ENCODE peak calls at places on chromosome 4, in nine cellular contexts. R is CD8-positive, alpha-beta T cell; N is CD4-positive, alpha-beta T cell; W is GM06990; I is fibroblast of mammary gland; A is fibroblast of the aortic adventitia; P is glutamatergic neuron; U is cardiac muscle cell; J is OCI-LY7. M is an unnamed sample.

GRCh38 chr4:27005512-27006246 is 145.0 kb downstream of the STIM2 start:
- DNase-seq in R (no peak), N (no peak), W (no peak), I (peak; percentile 88), A (peak; percentile 87), P (no peak), U (no peak), J (no peak), M (no peak)

GRCh38 chr4:189548484-189549160 is 392.1 kb upstream of the FRG1 start:
- DNase-seq in R (no peak), N (no peak), W (no peak), I (no peak), A (no peak), P (no peak), U (peak; percentile 7), J (no peak), M (no peak)

GRCh38 chr4:185358514-185359433 is 37.0 kb downstream of the LRP2BP start:
- DNase-seq in R (no peak), N (no peak), W (no peak), I (no peak), A (peak; percentile 69), P (no peak), U (no peak), J (no peak), M (no peak)

GRCh38 chr4:92121099-92121498 is 182.7 kb upstream of the GRID2 start:
- DNase-seq in R (no peak), N (no peak), W (no peak), I (no peak), A (no peak), P (peak; percentile 20), U (no peak), J (no peak), M (no peak)

GRCh38 chr4:4182835-4183568 is 43.7 kb downstream of the OTOP1 start:
- DNase-seq in R (no peak), N (no peak), W (peak; percentile 12), I (peak; percentile 10), A (peak; percentile 4), P (peak; percentile 55), U (peak; percentile 58), J (peak; percentile 58), M (peak; percentile 28)

GRCh38 chr4:181618896-181619295 is 624.3 kb upstream of the TENM3 start:
- DNase-seq in R (no peak), N (no peak), W (no peak), I (no peak), A (no peak), P (no peak), U (peak; percentile 4), J (no peak), M (no peak)

GRCh38 chr4:124212835-124213640 is 499.5 kb downstream of the ANKRD50 start:
- DNase-seq in R (no peak), N (no peak), W (no peak), I (peak; percentile 45), A (peak; percentile 80), P (peak; percentile 24), U (no peak), J (no peak), M (no peak)

GRCh38 chr4:95998311-95998710 is 158.4 kb downstream of the PDHA2 start:
- DNase-seq in R (no peak), N (no peak), W (no peak), I (peak; percentile 52), A (no peak), P (no peak), U (no peak), J (no peak), M (no peak)

GRCh38 chr4:122874194-122874593 is 47.6 kb downstream of the FGF2 start:
- DNase-seq in R (no peak), N (no peak), W (no peak), I (peak; percentile 84), A (peak; percentile 94), P (no peak), U (no peak), J (no peak), M (no peak)

GRCh38 chr4:13294961-13295605 is 189.1 kb downstream of the RAB28 start:
- DNase-seq in R (no peak), N (no peak), W (no peak), I (peak; percentile 8), A (peak; percentile 10), P (no peak), U (no peak), J (no peak), M (no peak)

GRCh38 chr4:119244832-119245231 is 32.3 kb downstream of the USP53 start:
- DNase-seq in R (no peak), N (no peak), W (no peak), I (no peak), A (no peak), P (no peak), U (no peak), J (peak; percentile 8), M (no peak)

GRCh38 chr4:41751325-41752061 is 3.0 kb upstream of the PHOX2B start:
- DNase-seq in R (no peak), N (no peak), W (no peak), I (no peak), A (no peak), P (peak; percentile 63), U (no peak), J (no peak), M (no peak)
- TF ChIP-seq CTCF in R (no peak), N (no peak), W (peak; percentile 6), I (no peak), A (no peak), P (peak; percentile 48), U (peak; percentile 20), J (peak; percentile 37), M (peak; percentile 54)

DNA sequence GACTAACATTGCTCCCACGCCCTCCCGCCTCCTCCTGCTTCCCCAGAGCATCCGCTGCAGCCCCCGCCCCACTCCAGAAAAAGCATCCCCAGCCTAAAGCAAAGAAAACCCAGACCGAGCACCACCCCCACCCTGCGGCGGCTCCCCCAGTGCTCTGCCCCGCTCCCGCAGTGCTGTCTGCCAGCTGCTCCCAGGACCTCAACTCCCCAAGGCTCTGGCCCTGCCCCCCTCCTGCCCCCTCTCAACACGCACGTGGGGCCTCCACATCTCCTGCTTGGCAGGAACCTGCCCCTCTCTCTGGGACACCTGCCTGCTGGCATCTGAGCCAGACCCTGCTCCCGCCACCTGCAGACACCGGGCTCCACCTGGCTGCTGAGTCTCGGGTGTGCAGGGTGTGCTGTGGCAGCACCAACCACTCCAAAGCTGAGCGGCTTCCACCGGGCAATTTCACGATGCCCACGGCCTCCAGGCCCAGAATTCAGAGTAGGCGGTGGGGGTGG is 79.4 kb downstream of the FAM53A start:
- DNase-seq in R (peak; percentile 77), N (peak; percentile 60), W (no peak), I (no peak), A (no peak), P (peak; percentile 33), U (no peak), J (peak; percentile 27), M (no peak)
- TF ChIP-seq CTCF in R (peak; percentile 31), N (peak; percentile 52), W (peak; percentile 1), I (no peak), A (no peak), P (no peak), U (no peak), J (peak; percentile 28), M (no peak)

GRCh38 chr4:182789588-182789987 is 127.6 kb downstream of the DCTD start:
- DNase-seq in R (no peak), N (no peak), W (no peak), I (no peak), A (no peak), P (no peak), U (no peak), J (no peak), M (no peak)
- TF ChIP-seq CTCF in R (no peak), N (no peak), W (no peak), I (no peak), A (no peak), P (no peak), U (no peak), J (no peak), M (no peak)

GRCh38 chr4:65799513-65799912 is 129.2 kb upstream of the EPHA5 start:
- DNase-seq in R (no peak), N (no peak), W (no peak), I (no peak), A (no peak), P (no peak), U (no peak), J (no peak), M (no peak)
- TF ChIP-seq CTCF in R (no peak), N (no peak), W (no peak), I (no peak), A (no peak), P (no peak), U (no peak), J (no peak), M (no peak)

DNA sequence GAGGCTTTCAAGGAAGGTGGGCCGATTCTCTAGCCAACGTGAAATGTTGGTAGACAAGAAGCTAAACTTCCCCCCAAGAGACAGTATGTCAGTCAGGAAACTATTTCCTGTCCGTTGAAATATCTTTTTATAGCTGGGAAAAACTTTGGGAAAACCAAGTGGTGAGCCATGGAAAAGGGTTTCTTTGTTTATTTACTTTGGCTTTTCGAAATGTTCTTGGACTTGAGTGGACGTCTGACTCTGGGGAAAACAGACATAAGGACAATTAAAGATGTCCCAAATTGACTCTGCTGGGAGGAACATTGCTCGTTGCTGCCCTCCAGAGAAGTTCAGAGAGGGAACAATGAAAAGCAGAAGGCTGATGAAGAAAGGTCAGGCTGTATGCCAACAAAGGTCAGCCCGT is 295.4 kb downstream of the RAPGEF2 start:
- DNase-seq in R (no peak), N (no peak), W (no peak), I (peak; percentile 83), A (no peak), P (no peak), U (no peak), J (no peak), M (no peak)
- TF ChIP-seq CTCF in R (no peak), N (no peak), W (no peak), I (peak; percentile 11), A (no peak), P (no peak), U (no peak), J (no peak), M (no peak)

GRCh38 chr4:8601086-8601485 is 8.5 kb downstream of the CPZ start:
- DNase-seq in R (no peak), N (no peak), W (no peak), I (no peak), A (no peak), P (no peak), U (no peak), J (no peak), M (no peak)
- TF ChIP-seq CTCF in R (no peak), N (no peak), W (no peak), I (no peak), A (no peak), P (no peak), U (no peak), J (no peak), M (no peak)

DNA sequence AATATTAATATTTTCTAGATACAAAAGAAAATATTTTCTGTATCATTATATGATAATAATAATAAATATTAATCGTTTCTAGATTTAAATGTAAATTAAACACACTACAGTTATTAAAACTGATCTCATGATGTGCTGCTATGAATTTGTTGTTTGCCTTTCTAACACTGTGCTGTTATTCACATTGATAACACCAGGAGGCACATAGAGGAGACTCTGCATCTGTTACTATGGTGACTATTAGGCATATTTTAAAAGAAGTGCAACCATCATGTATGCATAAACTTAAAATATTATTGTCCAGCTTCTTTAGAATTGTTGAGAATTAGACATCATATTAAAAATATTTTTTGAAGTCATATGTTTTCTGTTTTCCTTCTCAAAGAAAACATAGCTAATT is 11.8 kb upstream of the PDGFC start:
- DNase-seq in R (no peak), N (no peak), W (no peak), I (peak; percentile 54), A (peak; percentile 50), P (no peak), U (no peak), J (no peak), M (no peak)
- TF ChIP-seq CTCF in R (no peak), N (no peak), W (no peak), I (peak; percentile 71), A (peak; percentile 73), P (no peak), U (peak; percentile 55), J (no peak), M (peak; percentile 46)